ENCODE peak calls at places on chromosomes 5 and 9, in five cellular contexts. S is HepG2, Z is SK-N-SH, G is HCT116, A is K562. W is an unnamed sample.

GRCh38 chr5:113245427-113246052 is 189.2 kb downstream of the TSSK1B start:
- DNase-seq in S (no peak), Z (no peak), G (no peak), A (no peak), W (no peak)

GRCh38 chr5:139911425-139912120 is 116.0 kb downstream of the PSD2 start:
- DNase-seq in Z (no peak), A (no peak), G (no peak), S (no peak), W (no peak)

GRCh38 chr9:4781408-4781807 is 11.3 kb upstream of the RCL1 start:
- DNase-seq in S (no peak), G (no peak), Z (no peak), A (no peak), W (no peak)

GRCh38 chr5:33205727-33206410 is 234.9 kb upstream of the TARS1 start:
- DNase-seq in A (no peak), S (peak), G (no peak), Z (no peak), W (no peak)

GRCh38 chr9:134136117-134136996 is 475 bp downstream of the WDR5 start:
- DNase-seq in G (no peak), Z (no peak), S (no peak), A (peak), W (no peak)

GRCh38 chr9:22097712-22098111 is 88.6 kb upstream of the CDKN2B start:
- DNase-seq in A (no peak), Z (no peak), S (no peak), G (no peak), W (no peak)

GRCh38 chr9:100602302-100602930 is 24.5 kb downstream of the CAVIN4 start:
- DNase-seq in S (peak), Z (peak), A (peak), G (peak), W (no peak)

GRCh38 chr5:7795311-7795710 is 55.6 kb downstream of the CFAP90 start:
- DNase-seq in G (no peak), Z (no peak), S (no peak), A (no peak), W (no peak)

GRCh38 chr5:178388381-178389030 is 155.9 kb upstream of the PHYKPL start:
- DNase-seq in Z (peak), G (no peak), A (no peak), S (no peak), W (no peak)

GRCh38 chr9:93183663-93184438 is at the start of gene WNK2:
- DNase-seq in Z (peak), A (peak), S (no peak), G (no peak), W (no peak)

GRCh38 chr9:93254806-93255519 is 71.0 kb downstream of the WNK2 start:
- DNase-seq in S (no peak), A (no peak), Z (no peak), G (no peak), W (no peak)

GRCh38 chr5:94893404-94894145 is 275.1 kb downstream of the SLF1 start:
- DNase-seq in A (peak), Z (peak), G (peak), S (no peak), W (no peak)

GRCh38 chr9:27572566-27572917 is 739 bp downstream of the C9orf72 start:
- DNase-seq in G (no peak), A (peak), Z (peak), S (peak), W (no peak)

GRCh38 chr9:98958271-98958989 is 14.7 kb downstream of the COL15A1 start:
- DNase-seq in Z (no peak), A (no peak), S (no peak), G (no peak), W (no peak)

GRCh38 chr5:118611332-118611945 is 376.9 kb downstream of the DTWD2 start:
- DNase-seq in A (peak), Z (peak), S (peak), G (peak), W (no peak)

GRCh38 chr5:95823738-95824609 is 1.4 kb upstream of the GLRX start:
- DNase-seq in S (peak), A (peak), Z (no peak), G (peak), W (no peak)

GRCh38 chr5:142360607-142361120 is 35.8 kb upstream of the SPRY4 start:
- DNase-seq in S (peak), Z (peak), G (peak), A (peak), W (no peak)

GRCh38 chr5:73218552-73219171 is 45.7 kb downstream of the TMEM174 start:
- DNase-seq in Z (no peak), A (no peak), G (peak), S (no peak), W (no peak)

GRCh38 chr9:137161558-137162483 is 8.0 kb downstream of the LRRC26 start:
- DNase-seq in G (peak), A (peak), Z (peak), S (no peak), W (no peak)

GRCh38 chr5:180209137-180209581 is at the start of gene RASGEF1C:
- DNase-seq in S (peak), G (peak), A (peak), Z (peak), W (no peak)

GRCh38 chr9:128714586-128715435 is 9.1 kb downstream of the ZDHHC12 start:
- DNase-seq in S (no peak), A (no peak), Z (no peak), G (no peak), W (no peak)

GRCh38 chr5:108743344-108743743 is 4.4 kb upstream of the FER start:
- DNase-seq in S (no peak), G (no peak), A (no peak), Z (no peak), W (no peak)

GRCh38 chr9:89501311-89501898 is 3.5 kb upstream of the SEMA4D start:
- DNase-seq in S (no peak), Z (no peak), A (no peak), G (no peak), W (no peak)

GRCh38 chr5:94691947-94692346 is 73.5 kb downstream of the SLF1 start:
- DNase-seq in A (no peak), Z (peak), G (no peak), S (peak), W (no peak)

GRCh38 chr9:106619211-106619610 is 243.8 kb upstream of the ZNF462 start:
- DNase-seq in S (no peak), Z (no peak), A (no peak), G (no peak), W (no peak)

GRCh38 chr9:5112646-5113045 is 72.8 kb downstream of the INSL6 start:
- DNase-seq in Z (peak), G (no peak), A (no peak), S (no peak), W (no peak)

GRCh38 chr9:6354072-6354686 is 26.0 kb downstream of the TPD52L3 start:
- DNase-seq in S (peak), A (peak), G (peak), Z (peak), W (peak)

GRCh38 chr9:6356441-6356840 is 28.3 kb downstream of the TPD52L3 start:
- DNase-seq in G (no peak), Z (no peak), A (no peak), S (no peak), W (no peak)

GRCh38 chr9:6348766-6349165 is 20.6 kb downstream of the TPD52L3 start:
- DNase-seq in A (no peak), G (no peak), Z (no peak), S (no peak), W (no peak)

GRCh38 chr9:6355728-6356127 is 27.6 kb downstream of the TPD52L3 start:
- DNase-seq in A (no peak), G (no peak), S (no peak), Z (no peak), W (peak)

GRCh38 chr9:6351757-6352156 is 23.6 kb downstream of the TPD52L3 start:
- DNase-seq in Z (no peak), G (no peak), S (no peak), A (no peak), W (no peak)
- TF ChIP-seq ZBTB33 in Z (no peak), G (no peak), S (no peak), A (no peak), W (no peak)

GRCh38 chr5:175466700-175467318 is 11.6 kb upstream of the SFXN1 start:
- DNase-seq in G (no peak), A (no peak), Z (no peak), S (no peak), W (no peak)
- TF ChIP-seq ZBTB33 in G (no peak), A (no peak), Z (no peak), S (no peak), W (no peak)

DNA sequence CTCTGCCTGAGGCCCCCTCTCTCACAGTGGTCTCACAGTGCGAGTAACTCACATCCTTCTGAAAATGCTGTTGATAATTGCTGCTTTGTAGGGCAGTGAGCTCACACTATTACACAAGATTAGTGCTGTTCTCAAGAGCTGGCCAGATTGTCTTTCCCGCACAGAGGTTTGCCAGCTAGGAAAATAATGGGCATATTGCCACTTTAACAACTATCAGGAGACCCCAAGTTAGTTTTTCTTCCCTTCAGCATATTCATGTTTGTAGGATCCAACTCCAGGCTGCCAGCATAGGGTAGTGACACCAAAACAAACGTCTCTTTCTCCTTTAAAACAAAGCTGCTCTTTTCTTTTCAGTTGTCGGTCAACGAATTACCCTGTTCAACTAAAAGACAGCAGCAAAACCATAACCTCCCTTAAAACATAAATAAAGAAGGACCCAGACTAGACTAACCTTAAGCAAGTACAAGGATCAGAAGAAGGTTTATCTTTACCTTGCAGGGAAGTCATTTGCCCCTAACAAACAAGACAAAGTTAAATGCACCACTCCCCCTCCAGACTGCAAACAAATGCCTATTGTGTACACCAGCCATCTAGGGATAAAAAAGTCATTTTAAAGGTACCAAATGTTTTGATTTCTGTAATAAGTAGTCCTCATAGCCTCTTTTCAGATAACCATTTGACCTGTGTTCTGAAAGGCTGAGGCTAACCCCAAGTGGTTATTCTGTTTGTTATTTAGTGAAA is 91.4 kb downstream of the VCAN start:
- DNase-seq in Z (no peak), G (no peak), S (peak), A (no peak), W (no peak)
- TF ChIP-seq ZBTB33 in Z (no peak), G (no peak), S (no peak), A (no peak), W (no peak)

GRCh38 chr9:36286388-36286787 is 28.1 kb upstream of the GNE start:
- DNase-seq in G (no peak), A (no peak), Z (no peak), S (no peak), W (no peak)
- TF ChIP-seq ZBTB33 in G (no peak), A (no peak), Z (no peak), S (no peak), W (no peak)

GRCh38 chr9:90942555-90942954 is 140.9 kb downstream of the SYK start:
- DNase-seq in S (no peak), A (no peak), Z (no peak), G (no peak), W (peak)
- TF ChIP-seq ZBTB33 in S (no peak), A (no peak), Z (no peak), G (no peak), W (no peak)

GRCh38 chr5:121251954-121252353 is 599.7 kb upstream of the FTMT start:
- DNase-seq in S (peak), G (peak), A (no peak), Z (no peak), W (no peak)
- TF ChIP-seq ZBTB33 in S (no peak), G (no peak), A (no peak), Z (no peak), W (no peak)